ENCODE peak calls at places on chromosomes 13 and 19, in ten cellular contexts. E, O, W, N, G, K, X, U, T and F are unnamed samples.

GRCh38 chr19:27744926-27745844 is 1467.8 kb downstream of the UQCRFS1 start:
- DNase-seq in E (no peak), O (no peak), W (no peak), N (no peak), G (no peak), K (no peak), X (no peak), U (no peak), T (no peak), F (no peak)

GRCh38 chr19:33266971-33267484 is 35.3 kb downstream of the CEBPA start:
- DNase-seq in E (no peak), O (no peak), W (no peak), N (no peak), G (no peak), K (no peak), X (no peak), U (no peak), T (no peak), F (no peak)

GRCh38 chr13:96238861-96239260 is 149.0 kb downstream of the HS6ST3 start:
- DNase-seq in E (no peak), O (no peak), W (no peak), N (no peak), G (no peak), K (no peak), X (no peak), U (no peak), T (no peak), F (no peak)

GRCh38 chr13:44040070-44040753 is 160.5 kb downstream of the LACC1 start:
- DNase-seq in E (no peak), O (no peak), W (no peak), N (no peak), G (peak), K (no peak), X (no peak), U (no peak), T (no peak), F (no peak)

GRCh38 chr13:42354246-42355117 is 82.5 kb downstream of the AKAP11 start:
- DNase-seq in E (peak), O (no peak), W (no peak), N (no peak), G (no peak), K (peak), X (no peak), U (no peak), T (no peak), F (no peak)

GRCh38 chr19:37977992-37978391 is 71.0 kb downstream of the SIPA1L3 start:
- DNase-seq in E (peak), O (no peak), W (peak), N (peak), G (no peak), K (no peak), X (no peak), U (no peak), T (peak), F (no peak)

GRCh38 chr13:75704194-75704941 is 68.2 kb downstream of the LMO7 start:
- DNase-seq in E (peak), O (no peak), W (no peak), N (no peak), G (peak), K (no peak), X (no peak), U (no peak), T (no peak), F (no peak)

GRCh38 chr13:99386911-99387788 is 80.0 kb upstream of the GPR183 start:
- DNase-seq in E (peak), O (no peak), W (no peak), N (no peak), G (no peak), K (no peak), X (peak), U (peak), T (no peak), F (peak)

GRCh38 chr19:43798546-43799409 is 3.5 kb downstream of the LYPD5 start:
- DNase-seq in E (no peak), O (no peak), W (peak), N (peak), G (peak), K (peak), X (no peak), U (no peak), T (peak), F (no peak)

GRCh38 chr13:107551521-107551920 is 663.8 kb downstream of the LIG4 start:
- DNase-seq in E (no peak), O (no peak), W (no peak), N (no peak), G (no peak), K (no peak), X (no peak), U (no peak), T (no peak), F (no peak)

GRCh38 chr13:75864718-75865117 is 228.6 kb downstream of the LMO7 start:
- DNase-seq in E (peak), O (no peak), W (no peak), N (no peak), G (no peak), K (no peak), X (no peak), U (no peak), T (no peak), F (no peak)

GRCh38 chr13:52711277-52711676 is 28.3 kb downstream of the CNMD start:
- DNase-seq in E (no peak), O (no peak), W (no peak), N (no peak), G (no peak), K (no peak), X (peak), U (no peak), T (no peak), F (no peak)